ENCODE peak calls at places on chromosome 6, in four cellular contexts. One of them, this sample, is unnamed.

GRCh38 chr6:113306552-113307145 is 550.5 kb upstream of the MARCKS start:
- DNase-seq in upper lobe of left lung: peak; percentile 72
- DNase-seq in HepG2: peak; percentile 62
- DNase-seq in K562: peak; percentile 9
- DNase-seq in this sample: no peak

GRCh38 chr6:55569638-55570037 is 9.4 kb downstream of the HMGCLL1 start:
- DNase-seq in upper lobe of left lung: no peak
- DNase-seq in HepG2: no peak
- DNase-seq in K562: no peak
- DNase-seq in this sample: no peak

GRCh38 chr6:145036236-145036635 is 699.1 kb downstream of the EPM2A start:
- DNase-seq in upper lobe of left lung: no peak
- DNase-seq in K562: no peak
- DNase-seq in HepG2: no peak
- DNase-seq in this sample: no peak

GRCh38 chr6:35054743-35055130 is 86.4 kb downstream of the TCP11 start:
- DNase-seq in K562: no peak
- DNase-seq in HepG2: no peak
- DNase-seq in upper lobe of left lung: no peak
- DNase-seq in this sample: no peak

GRCh38 chr6:7417684-7418083 is 28.1 kb downstream of the RIOK1 start:
- DNase-seq in HepG2: no peak
- DNase-seq in K562: no peak
- DNase-seq in upper lobe of left lung: no peak
- DNase-seq in this sample: no peak

GRCh38 chr6:11595903-11596302 is 58.4 kb downstream of the TMEM170B start:
- DNase-seq in upper lobe of left lung: no peak
- DNase-seq in HepG2: no peak
- DNase-seq in K562: no peak
- DNase-seq in this sample: no peak

GRCh38 chr6:17656092-17656491 is 50.6 kb downstream of the NUP153 start:
- DNase-seq in HepG2: peak; percentile 12
- DNase-seq in upper lobe of left lung: no peak
- DNase-seq in K562: peak; percentile 39
- DNase-seq in this sample: no peak

GRCh38 chr6:15401769-15402250 is 155.9 kb downstream of the JARID2 start:
- DNase-seq in HepG2: peak; percentile 67
- DNase-seq in K562: no peak
- DNase-seq in upper lobe of left lung: no peak
- DNase-seq in this sample: no peak

GRCh38 chr6:36947570-36948351 is 6.8 kb upstream of the PI16 start:
- DNase-seq in K562: peak; percentile 5
- DNase-seq in upper lobe of left lung: peak; percentile 18
- DNase-seq in HepG2: no peak
- DNase-seq in this sample: no peak

GRCh38 chr6:143060806-143061596 is at the start of gene AIG1:
- DNase-seq in HepG2: no peak
- DNase-seq in K562: peak; percentile 91
- DNase-seq in upper lobe of left lung: no peak
- DNase-seq in this sample: no peak

GRCh38 chr6:155171109-155171746 is 92.6 kb upstream of the CLDN20 start:
- DNase-seq in HepG2: peak; percentile 73
- DNase-seq in K562: peak; percentile 29
- DNase-seq in upper lobe of left lung: no peak
- DNase-seq in this sample: no peak

GRCh38 chr6:154371337-154371736 is 14.7 kb upstream of the IPCEF1 start:
- DNase-seq in HepG2: no peak
- DNase-seq in upper lobe of left lung: no peak
- DNase-seq in K562: no peak
- DNase-seq in this sample: no peak

GRCh38 chr6:31467151-31467550 is 30.8 kb upstream of the MICB start:
- DNase-seq in K562: no peak
- DNase-seq in HepG2: no peak
- DNase-seq in upper lobe of left lung: no peak
- DNase-seq in this sample: no peak

GRCh38 chr6:40252531-40253258 is 318.4 kb upstream of the MOCS1 start:
- DNase-seq in upper lobe of left lung: no peak
- DNase-seq in K562: no peak
- DNase-seq in HepG2: no peak
- DNase-seq in this sample: no peak

GRCh38 chr6:40244684-40245083 is 310.4 kb upstream of the MOCS1 start:
- DNase-seq in HepG2: no peak
- DNase-seq in upper lobe of left lung: no peak
- DNase-seq in K562: no peak
- DNase-seq in this sample: no peak

GRCh38 chr6:40251609-40252008 is 317.3 kb upstream of the MOCS1 start:
- DNase-seq in upper lobe of left lung: no peak
- DNase-seq in HepG2: no peak
- DNase-seq in K562: no peak
- DNase-seq in this sample: peak; percentile 22

GRCh38 chr6:40249935-40250334 is 315.7 kb upstream of the MOCS1 start:
- DNase-seq in HepG2: no peak
- DNase-seq in upper lobe of left lung: no peak
- DNase-seq in K562: no peak
- DNase-seq in this sample: no peak

GRCh38 chr6:40247516-40248115 is 313.4 kb upstream of the MOCS1 start:
- DNase-seq in HepG2: no peak
- DNase-seq in upper lobe of left lung: no peak
- DNase-seq in K562: no peak
- DNase-seq in this sample: no peak
- TF ChIP-seq POLR2AphosphoS5 in HepG2: no peak
- TF ChIP-seq POLR2AphosphoS5 in upper lobe of left lung: no peak
- TF ChIP-seq POLR2AphosphoS5 in K562: no peak
- TF ChIP-seq POLR2AphosphoS5 in this sample: no peak

DNA sequence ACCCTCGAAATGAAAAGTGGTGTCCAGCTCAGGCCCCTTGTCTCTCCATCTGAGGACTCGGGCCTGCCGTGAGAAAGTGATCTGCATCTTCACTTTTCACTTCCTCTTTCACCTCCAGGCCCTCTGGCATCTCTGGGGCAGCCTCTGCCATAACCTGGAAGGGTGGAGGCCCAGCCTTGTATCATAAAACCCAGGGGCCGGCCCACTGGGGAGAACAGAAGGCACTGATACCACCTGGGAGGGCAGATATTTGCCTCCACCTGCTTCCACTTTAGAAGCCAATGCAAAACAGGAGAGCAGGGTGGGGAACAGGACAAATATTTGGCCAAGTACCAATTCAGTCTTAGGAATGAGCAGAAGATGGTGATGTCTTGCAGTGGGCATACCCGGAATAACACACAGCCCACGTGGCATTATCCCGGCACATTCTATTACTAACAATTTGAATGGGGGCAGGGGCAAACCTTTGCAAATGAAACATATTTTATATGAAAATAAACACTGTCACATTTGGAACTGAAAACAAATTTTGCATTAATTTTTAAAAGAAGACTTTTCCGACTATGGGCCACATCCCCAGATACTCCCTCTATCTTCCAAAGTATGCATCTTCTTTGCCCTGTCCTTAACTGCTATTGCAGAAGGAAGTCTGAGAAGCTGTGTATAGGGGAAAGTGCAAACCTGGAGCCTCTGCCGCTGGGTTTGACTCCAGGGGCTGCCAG is 69.2 kb upstream of the TBC1D7 start:
- DNase-seq in HepG2: no peak
- DNase-seq in upper lobe of left lung: no peak
- DNase-seq in K562: no peak
- DNase-seq in this sample: no peak
- H3K27ac ChIP-seq in HepG2: no peak overlapping the region
- H3K27ac ChIP-seq in upper lobe of left lung: no peak overlapping the region
- H3K27ac ChIP-seq in K562: no peak overlapping the region
- H3K27ac ChIP-seq in this sample: no peak overlapping the region

GRCh38 chr6:33413601-33414120 is 2.8 kb downstream of the PHF1 start:
- DNase-seq in upper lobe of left lung: no peak
- DNase-seq in K562: no peak
- DNase-seq in HepG2: no peak
- DNase-seq in this sample: no peak

GRCh38 chr6:33416386-33417126 is 1.4 kb downstream of the CUTA start:
- DNase-seq in HepG2: no peak
- DNase-seq in upper lobe of left lung: no peak
- DNase-seq in K562: no peak
- DNase-seq in this sample: no peak

GRCh38 chr6:33417127-33417902 is 592 bp downstream of the CUTA start:
- DNase-seq in HepG2: no peak
- DNase-seq in K562: peak; percentile 61
- DNase-seq in upper lobe of left lung: no peak
- DNase-seq in this sample: no peak

GRCh38 chr6:33414592-33415271 is 3.2 kb downstream of the CUTA start:
- DNase-seq in HepG2: no peak
- DNase-seq in K562: peak; percentile 66
- DNase-seq in upper lobe of left lung: no peak
- DNase-seq in this sample: no peak

DNA sequence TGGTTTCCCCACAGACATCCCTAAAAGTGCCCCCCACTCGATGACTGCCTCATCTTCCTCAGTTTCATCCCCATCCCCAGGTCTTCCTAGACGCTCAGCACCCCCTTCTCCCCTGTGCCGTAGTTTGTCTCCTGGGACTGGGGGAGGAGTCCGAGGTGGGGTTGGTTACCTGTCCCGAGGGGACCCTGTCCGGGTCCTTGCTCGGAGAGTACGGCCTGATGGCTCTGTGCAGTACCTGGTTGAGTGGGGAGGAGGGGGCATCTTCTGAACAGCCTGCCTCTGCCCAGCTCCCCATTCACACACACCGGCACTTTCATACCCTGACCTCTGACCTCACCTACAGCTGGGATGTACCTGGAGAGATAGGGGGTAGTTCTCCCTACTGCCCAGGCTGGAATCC is 2.1 kb downstream of the CUTA start:
- DNase-seq in K562: no peak
- DNase-seq in upper lobe of left lung: no peak
- DNase-seq in HepG2: no peak
- DNase-seq in this sample: no peak
- H3K4me3 ChIP-seq in K562: peak overlapping the region; percentile 84
- H3K4me3 ChIP-seq in upper lobe of left lung: no peak overlapping the region
- H3K4me3 ChIP-seq in HepG2: peak overlapping the region; percentile 20
- H3K4me3 ChIP-seq in this sample: no peak overlapping the region

GRCh38 chr6:134379086-134379485 is 61.2 kb upstream of the SGK1 start:
- DNase-seq in upper lobe of left lung: peak; percentile 77
- DNase-seq in HepG2: no peak
- DNase-seq in K562: peak; percentile 19
- DNase-seq in this sample: no peak
- TF ChIP-seq POLR2AphosphoS5 in upper lobe of left lung: peak; percentile 13
- TF ChIP-seq POLR2AphosphoS5 in HepG2: no peak
- TF ChIP-seq POLR2AphosphoS5 in K562: no peak
- TF ChIP-seq POLR2AphosphoS5 in this sample: no peak

DNA sequence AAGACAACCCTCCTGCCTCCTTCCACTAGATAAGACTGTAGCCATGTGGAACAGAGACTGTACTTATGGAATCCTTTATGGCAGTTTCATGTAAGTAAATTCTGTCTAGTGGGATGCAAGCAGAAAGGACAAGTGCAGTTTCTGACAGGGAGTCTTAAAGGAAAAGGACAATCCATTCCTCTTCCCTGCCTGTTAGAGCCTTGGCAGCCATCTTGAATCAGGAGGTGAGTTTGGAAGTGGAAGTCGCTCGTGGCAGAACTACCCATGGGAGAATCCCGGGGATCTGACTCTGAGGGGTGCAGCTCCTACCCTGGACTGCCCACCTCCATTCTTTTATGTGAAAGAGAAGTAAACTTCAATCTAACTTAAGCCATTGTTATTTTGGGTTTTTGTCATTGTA is 61.4 kb upstream of the AKAP12 start:
- DNase-seq in K562: no peak
- DNase-seq in upper lobe of left lung: no peak
- DNase-seq in HepG2: no peak
- DNase-seq in this sample: no peak
- H3K27ac ChIP-seq in K562: no peak overlapping the region
- H3K27ac ChIP-seq in upper lobe of left lung: no peak overlapping the region
- H3K27ac ChIP-seq in HepG2: no peak overlapping the region
- H3K27ac ChIP-seq in this sample: no peak overlapping the region

GRCh38 chr6:158026901-158027589 is 45.4 kb downstream of the SYNJ2 start:
- DNase-seq in K562: no peak
- DNase-seq in HepG2: no peak
- DNase-seq in upper lobe of left lung: no peak
- DNase-seq in this sample: no peak
- H3K4me3 ChIP-seq in K562: no peak overlapping the region
- H3K4me3 ChIP-seq in HepG2: no peak overlapping the region
- H3K4me3 ChIP-seq in upper lobe of left lung: no peak overlapping the region
- H3K4me3 ChIP-seq in this sample: no peak overlapping the region

DNA sequence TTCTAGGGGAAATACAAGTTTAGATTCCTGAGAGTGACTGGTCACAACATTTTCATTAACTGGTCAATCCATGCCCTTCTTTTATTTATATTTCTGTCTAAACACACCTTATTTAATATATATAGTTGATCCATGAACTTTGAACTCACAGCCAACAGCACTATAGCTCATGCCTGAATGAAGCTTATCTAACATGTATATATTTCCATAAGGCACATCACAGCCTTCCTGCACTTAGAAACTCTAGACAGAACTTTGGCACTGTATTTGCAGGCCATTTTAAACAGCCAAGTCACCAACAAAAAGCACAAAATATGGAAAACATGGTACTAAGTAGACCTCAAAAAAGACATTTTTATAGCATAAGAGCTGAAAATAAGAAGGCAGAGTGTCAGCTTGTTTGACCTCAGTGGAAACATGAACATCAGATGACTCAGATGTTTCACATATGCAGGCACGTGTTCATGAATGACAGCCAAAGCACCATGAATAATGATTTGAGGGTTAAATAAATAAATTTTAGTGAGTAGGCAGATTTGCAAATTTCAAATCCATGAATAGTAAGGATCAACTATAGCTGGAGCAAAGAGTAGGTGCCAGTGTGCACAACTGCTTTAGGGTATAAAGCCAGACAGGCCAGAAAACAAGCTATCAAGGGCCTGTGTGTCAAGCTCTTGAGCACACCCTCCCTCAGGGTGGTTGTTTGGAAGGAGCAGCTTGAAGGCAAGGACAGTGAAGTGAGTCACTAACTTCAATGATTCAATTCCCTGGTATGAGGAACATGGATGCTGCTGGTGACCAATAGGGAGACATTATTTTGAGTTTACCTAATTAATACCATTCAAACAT is 88.9 kb upstream of the NT5E start:
- DNase-seq in K562: no peak
- DNase-seq in HepG2: peak; percentile 43
- DNase-seq in upper lobe of left lung: peak; percentile 48
- DNase-seq in this sample: no peak
- TF ChIP-seq POLR2AphosphoS5 in K562: no peak
- TF ChIP-seq POLR2AphosphoS5 in HepG2: no peak
- TF ChIP-seq POLR2AphosphoS5 in upper lobe of left lung: no peak
- TF ChIP-seq POLR2AphosphoS5 in this sample: no peak

This sample was measured in SK-N-MC.